ENCODE peak calls at places on chromosomes 7 and 10, in seven cellular contexts. R is HCT116, B is A549, M is HepG2, H is IMR-90, G is GM12878, E is K562. Q is an unnamed sample.

GRCh38 chr7:30681262-30682130 is 760 bp downstream of the CRHR2 start:
- DNase-seq in H (no peak), G (no peak), M (no peak), E (no peak), B (no peak), R (no peak), Q (peak)

GRCh38 chr7:14000247-14000646 is 10.8 kb upstream of the ETV1 start:
- DNase-seq in R (no peak), E (no peak), M (no peak), H (no peak), G (no peak), B (no peak), Q (no peak)

GRCh38 chr7:1431644-1432380 is 27.5 kb downstream of the MICALL2 start:
- DNase-seq in H (no peak), R (no peak), B (no peak), M (no peak), G (no peak), E (no peak), Q (no peak)

GRCh38 chr10:11304906-11305585 is 287.4 kb downstream of the CELF2 start:
- DNase-seq in G (no peak), R (no peak), E (no peak), H (no peak), B (no peak), M (no peak), Q (no peak)

GRCh38 chr10:93173867-93174845 is 100.5 kb downstream of the CYP26A1 start:
- DNase-seq in B (no peak), M (peak), E (no peak), R (no peak), H (no peak), G (no peak), Q (no peak)

GRCh38 chr7:122006687-122007086 is 133.7 kb downstream of the PTPRZ1 start:
- DNase-seq in H (no peak), G (no peak), M (no peak), B (no peak), E (no peak), R (no peak), Q (no peak)

GRCh38 chr10:71225291-71226058 is 13.1 kb downstream of the UNC5B start:
- DNase-seq in R (no peak), B (no peak), G (no peak), M (no peak), H (no peak), E (no peak), Q (no peak)

GRCh38 chr10:116809528-116810500 is 39.5 kb upstream of the ENO4 start:
- DNase-seq in B (peak), E (peak), M (peak), R (peak), G (no peak), H (no peak), Q (peak)

GRCh38 chr7:25478925-25479324 is 250.6 kb upstream of the NPVF start:
- DNase-seq in H (no peak), B (no peak), G (no peak), M (no peak), E (no peak), R (no peak), Q (no peak)

GRCh38 chr10:94314913-94315545 is 47.7 kb downstream of the NOC3L start:
- DNase-seq in B (no peak), M (peak), R (no peak), G (no peak), E (no peak), H (peak), Q (peak)

GRCh38 chr10:120221873-120222485 is 235.0 kb upstream of the PLPP4 start:
- DNase-seq in R (peak), G (no peak), E (peak), M (peak), H (no peak), B (peak), Q (peak)

DNA sequence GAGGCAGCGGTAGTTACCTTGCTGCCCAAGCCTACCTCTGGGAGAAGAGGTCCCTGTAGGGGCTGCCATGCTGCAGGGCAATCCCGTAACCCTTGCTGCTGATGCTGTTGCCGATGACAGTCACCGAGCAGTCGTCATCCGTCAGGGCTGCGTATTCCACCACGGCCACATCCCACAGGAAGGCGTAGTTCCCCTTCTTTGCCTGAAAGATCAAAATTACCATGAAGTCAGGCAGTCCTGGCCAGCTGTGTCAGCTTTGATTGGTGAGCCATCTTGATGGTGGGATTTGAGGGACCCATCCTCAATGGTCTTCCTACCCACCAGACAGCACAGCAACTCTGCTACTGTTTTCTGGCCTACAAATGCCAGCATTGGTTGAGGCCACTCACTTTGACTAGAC is 746.8 kb downstream of the GRID1 start:
- DNase-seq in B (no peak), E (no peak), G (no peak), H (no peak), R (no peak), M (no peak), Q (no peak)
- TF ChIP-seq RAD21 in B (no peak), E (no peak), G (no peak), H (no peak), R (no peak), M (no peak), Q (no peak)

DNA sequence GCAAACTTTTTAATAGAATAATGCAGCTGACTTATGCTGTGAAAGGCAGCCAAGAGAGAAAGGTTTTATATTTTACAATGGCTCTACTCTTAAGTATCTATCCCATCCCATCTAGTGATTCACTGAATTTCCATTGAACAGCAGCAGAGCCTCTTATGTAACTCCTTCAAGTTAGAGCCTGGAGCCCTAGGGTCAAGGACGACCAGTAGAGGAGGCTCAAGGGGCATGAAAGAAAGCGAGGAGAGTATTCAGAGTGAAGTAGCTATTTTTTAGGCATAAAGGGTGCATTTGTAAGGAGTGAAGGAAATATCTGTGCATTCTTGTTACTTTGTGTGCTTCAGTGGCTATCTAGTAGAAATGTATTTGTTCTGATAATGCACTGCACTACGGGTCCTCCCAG is 180.2 kb upstream of the TPK1 start:
- DNase-seq in B (no peak), E (no peak), H (no peak), R (no peak), M (no peak), G (no peak), Q (no peak)
- TF ChIP-seq RAD21 in B (no peak), E (no peak), H (no peak), R (no peak), M (no peak), G (no peak), Q (no peak)

GRCh38 chr10:90179696-90180407 is 478.5 kb downstream of the KIF20B start:
- DNase-seq in B (no peak), G (no peak), H (peak), M (no peak), R (peak), E (no peak), Q (no peak)

DNA sequence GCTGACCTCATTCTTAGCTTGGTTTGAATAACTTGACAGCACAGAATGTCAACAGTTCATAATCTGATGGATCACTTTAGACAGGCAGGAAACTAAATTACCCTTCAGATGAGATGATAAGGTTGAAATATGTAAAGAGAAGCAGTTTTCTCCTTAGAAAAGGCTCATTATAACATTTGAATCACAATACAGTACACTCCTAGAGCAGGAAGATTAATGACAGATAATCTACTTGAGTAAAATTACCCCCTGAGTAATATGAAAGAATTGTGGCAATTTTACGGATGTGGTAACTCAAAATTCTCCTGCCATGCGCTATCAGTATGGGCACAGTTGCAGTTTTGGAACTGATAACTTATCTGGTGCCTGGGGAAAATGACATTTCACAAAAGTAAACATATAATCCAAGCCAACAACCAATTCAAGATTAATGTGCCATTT is 479.9 kb downstream of the KIF20B start:
- DNase-seq in B (no peak), H (no peak), R (no peak), G (no peak), E (no peak), M (no peak), Q (no peak)
- TF ChIP-seq RAD21 in B (no peak), H (no peak), R (no peak), G (no peak), E (no peak), M (no peak), Q (no peak)

GRCh38 chr7:17242504-17242903 is 55.9 kb upstream of the AHR start:
- DNase-seq in E (no peak), G (no peak), B (no peak), R (no peak), M (no peak), H (no peak), Q (no peak)

GRCh38 chr7:17239046-17239445 is 59.4 kb upstream of the AHR start:
- DNase-seq in H (no peak), R (no peak), B (no peak), E (no peak), M (no peak), G (no peak), Q (no peak)

GRCh38 chr7:17236161-17236560 is 62.3 kb upstream of the AHR start:
- DNase-seq in R (no peak), E (no peak), G (no peak), B (no peak), H (no peak), M (no peak), Q (no peak)

GRCh38 chr7:17236603-17237002 is 61.8 kb upstream of the AHR start:
- DNase-seq in E (no peak), M (no peak), H (peak), B (no peak), G (no peak), R (no peak), Q (no peak)

DNA sequence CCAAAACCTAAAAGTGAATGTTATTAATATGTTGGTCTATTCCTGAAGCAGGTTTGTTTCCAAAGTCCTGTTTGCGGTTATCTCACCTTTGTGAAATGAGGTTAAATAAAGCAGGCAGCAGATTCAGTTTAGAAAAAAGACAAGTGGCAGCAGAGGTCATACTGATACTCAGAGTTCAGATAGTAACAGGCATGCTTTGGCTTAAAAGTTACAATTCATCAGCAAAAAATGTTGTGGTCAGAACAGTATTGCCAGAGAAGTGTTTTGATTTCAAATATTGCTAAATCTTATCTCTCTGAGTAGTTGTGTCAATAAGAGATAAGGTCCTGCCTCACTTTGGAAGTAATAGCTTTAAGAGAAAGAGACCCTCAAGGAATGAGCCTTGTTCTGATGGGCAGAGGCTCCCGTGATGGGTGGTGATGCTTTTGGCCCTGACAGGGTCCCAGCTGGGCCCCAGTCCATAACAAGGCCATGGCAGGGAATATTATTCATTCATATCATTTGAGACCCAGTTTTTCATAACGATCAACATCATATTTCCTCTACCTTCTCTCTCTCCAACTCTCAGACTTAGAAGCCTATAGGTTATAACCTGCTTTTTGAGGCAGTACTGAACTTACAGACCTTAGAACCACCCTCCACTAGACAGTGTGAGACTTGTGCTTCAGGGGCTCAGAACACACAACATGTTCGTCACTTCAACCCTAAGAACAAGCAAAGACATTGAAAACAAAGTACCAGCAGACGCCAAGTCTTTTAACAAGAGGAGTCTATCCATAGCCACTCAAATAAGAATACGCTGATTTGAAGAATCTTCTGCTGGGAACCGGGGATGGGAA is 58.5 kb upstream of the AHR start:
- DNase-seq in R (peak), B (peak), E (no peak), M (peak), G (no peak), H (peak), Q (no peak)
- TF ChIP-seq RAD21 in R (no peak), B (no peak), E (no peak), M (no peak), G (no peak), H (no peak), Q (no peak)

GRCh38 chr7:66877577-66878300 is 43.3 kb upstream of the TMEM248 start:
- DNase-seq in H (peak), R (no peak), M (no peak), E (no peak), G (peak), B (no peak), Q (no peak)
- TF ChIP-seq RAD21 in H (no peak), R (no peak), M (no peak), E (no peak), G (no peak), B (no peak), Q (no peak)